ENCODE peak calls at places on chromosomes 6 and 20, in four cellular contexts. Q is HCT116, C is endothelial cell of umbilical vein, U is transverse colon. S is an unnamed sample. For H3K27me3, the result is how much of the 10 kb centered on the place peaks cover.

GRCh38 chr6:167778497-167779122 is 48.1 kb upstream of the AFDN start:
- DNase-seq in Q (no peak), C (no peak), U (peak), S (no peak)

GRCh38 chr6:7534192-7534591 is 7.3 kb upstream of the DSP start:
- DNase-seq in Q (no peak), C (no peak), U (no peak), S (no peak)

GRCh38 chr20:48951646-48952045 is 30.1 kb downstream of the ARFGEF2 start:
- DNase-seq in Q (no peak), C (no peak), U (no peak), S (no peak)

GRCh38 chr6:23308166-23308565 is 738.8 kb downstream of the HDGFL1 start:
- DNase-seq in Q (no peak), C (no peak), U (no peak), S (no peak)

GRCh38 chr6:5107332-5107731 is 22.2 kb downstream of the PPP1R3G start:
- DNase-seq in Q (no peak), C (no peak), U (no peak), S (no peak)

GRCh38 chr6:85669735-85670194 is 27.1 kb upstream of the SYNCRIP start:
- DNase-seq in Q (no peak), C (peak), U (no peak), S (no peak)

GRCh38 chr6:164929155-164929977 is 380.0 kb downstream of the C6orf118 start:
- DNase-seq in Q (no peak), C (no peak), U (no peak), S (no peak)

GRCh38 chr20:35146299-35146921 is 726 bp downstream of the EDEM2 start:
- DNase-seq in Q (no peak), C (peak), U (no peak), S (peak)

GRCh38 chr6:38522322-38522721 is 117.4 kb downstream of the BTBD9 start:
- DNase-seq in Q (no peak), C (no peak), U (no peak), S (no peak)

GRCh38 chr6:2848851-2849250 is 7.2 kb upstream of the SERPINB1 start:
- DNase-seq in Q (no peak), C (no peak), U (peak), S (peak)

GRCh38 chr6:116887168-116887567 is 10.1 kb downstream of the RFX6 start:
- DNase-seq in Q (no peak), C (no peak), U (no peak), S (no peak)

GRCh38 chr6:83221886-83222479 is 28.8 kb downstream of the RWDD2A start:
- DNase-seq in Q (peak), C (peak), U (no peak), S (no peak)

GRCh38 chr6:138600726-138601125 is 101.4 kb upstream of the NHSL1 start:
- DNase-seq in Q (no peak), C (no peak), U (no peak), S (no peak)

GRCh38 chr6:170131351-170131750 is 159.5 kb downstream of the DLL1 start:
- DNase-seq in Q (no peak), C (no peak), U (no peak), S (peak)

GRCh38 chr6:617485-618100 is 39.3 kb downstream of the HUS1B start:
- DNase-seq in Q (no peak), C (no peak), U (no peak), S (no peak)

GRCh38 chr6:87241304-87241703 is 81.1 kb upstream of the SMIM8 start:
- DNase-seq in Q (no peak), C (no peak), U (no peak), S (no peak)

GRCh38 chr6:39698789-39699188 is 26.4 kb downstream of the KIF6 start:
- DNase-seq in Q (no peak), C (no peak), U (no peak), S (no peak)

GRCh38 chr6:17904491-17905120 is 82.8 kb downstream of the KIF13A start:
- DNase-seq in Q (no peak), C (no peak), U (no peak), S (no peak)

GRCh38 chr6:157224957-157225574 is 98.3 kb downstream of the TMEM242 start:
- DNase-seq in Q (no peak), C (no peak), U (no peak), S (peak)

GRCh38 chr6:89952361-89952680 is 58.1 kb downstream of the GJA10 start:
- DNase-seq in Q (no peak), C (no peak), U (no peak), S (no peak)

GRCh38 chr6:45073771-45074170 is 254.4 kb upstream of the RUNX2 start:
- DNase-seq in Q (no peak), C (no peak), U (no peak), S (no peak)

GRCh38 chr6:152271681-152272464 is 365.3 kb downstream of the SYNE1 start:
- DNase-seq in Q (no peak), C (no peak), U (peak), S (no peak)

GRCh38 chr6:93820465-93821082 is 401.2 kb upstream of the EPHA7 start:
- DNase-seq in Q (no peak), C (no peak), U (no peak), S (no peak)

GRCh38 chr6:34015576-34015975 is 130.3 kb downstream of the GRM4 start:
- DNase-seq in Q (no peak), C (no peak), U (no peak), S (no peak)

GRCh38 chr6:108952776-108953486 is 104.7 kb downstream of the ARMC2 start:
- DNase-seq in Q (no peak), C (no peak), U (no peak), S (peak)

GRCh38 chr6:15479761-15480160 is 183.1 kb downstream of the DTNBP1 start:
- DNase-seq in Q (no peak), C (peak), U (no peak), S (no peak)

GRCh38 chr6:4518506-4518905 is 257.7 kb upstream of the CDYL start:
- DNase-seq in Q (no peak), C (no peak), U (no peak), S (no peak)

GRCh38 chr6:160221423-160221822 is 37.2 kb downstream of the SLC22A2 start:
- DNase-seq in Q (no peak), C (no peak), U (no peak), S (no peak)

GRCh38 chr20:15342987-15343639 is 1005.7 kb upstream of the FLRT3 start:
- DNase-seq in Q (no peak), C (no peak), U (no peak), S (no peak)

GRCh38 chr20:11083841-11084240 is 410.0 kb upstream of the JAG1 start:
- DNase-seq in Q (no peak), C (no peak), U (no peak), S (no peak)

GRCh38 chr6:21935561-21936028 is 342.0 kb downstream of the SOX4 start:
- DNase-seq in Q (peak), C (no peak), U (peak), S (no peak)

GRCh38 chr6:79874531-79875132 is 72.7 kb downstream of the ELOVL4 start:
- DNase-seq in Q (no peak), C (no peak), U (no peak), S (no peak)

GRCh38 chr20:24289737-24290481 is 179.5 kb upstream of the SYNDIG1 start:
- DNase-seq in Q (no peak), C (no peak), U (no peak), S (no peak)

GRCh38 chr20:4814696-4815252 is 93.1 kb downstream of the PRND start:
- DNase-seq in Q (no peak), C (peak), U (peak), S (peak)

GRCh38 chr6:11236351-11236750 is 3.9 kb upstream of the NEDD9 start:
- DNase-seq in Q (no peak), C (peak), U (no peak), S (no peak)

GRCh38 chr6:104527311-104527710 is 332.4 kb downstream of the HACE1 start:
- DNase-seq in Q (no peak), C (no peak), U (no peak), S (no peak)

GRCh38 chr6:42787018-42787611 is 5.3 kb downstream of the BICRAL start:
- DNase-seq in Q (no peak), C (no peak), U (no peak), S (no peak)

GRCh38 chr6:56359201-56359899 is 112.0 kb upstream of the COL21A1 start:
- DNase-seq in Q (peak), C (peak), U (peak), S (no peak)

GRCh38 chr6:56357616-56358373 is 110.4 kb upstream of the COL21A1 start:
- DNase-seq in Q (no peak), C (no peak), U (no peak), S (no peak)

GRCh38 chr6:56363796-56364195 is 116.4 kb upstream of the COL21A1 start:
- DNase-seq in Q (no peak), C (peak), U (no peak), S (no peak)

GRCh38 chr6:56364482-56365313 is 117.3 kb upstream of the COL21A1 start:
- DNase-seq in Q (no peak), C (peak), U (no peak), S (no peak)

GRCh38 chr6:56361812-56362211 is 114.4 kb upstream of the COL21A1 start:
- DNase-seq in Q (no peak), C (peak), U (no peak), S (no peak)
- TF ChIP-seq POLR2AphosphoS5 in Q (no peak), C (peak), U (no peak), S (no peak)

GRCh38 chr20:46311039-46311650 is 2.8 kb upstream of the CDH22 start:
- DNase-seq in Q (no peak), C (no peak), U (no peak), S (no peak)
- H3K27me3 ChIP-seq in Q (under half), C (half or more), U (half or more), S (half or more)

GRCh38 chr20:58892932-58893224 is 40.4 kb downstream of the GNAS start:
- DNase-seq in Q (no peak), C (no peak), U (no peak), S (no peak)
- H3K27ac ChIP-seq in Q (peak), C (peak), U (peak), S (peak)

GRCh38 chr20:61295726-61296628 is 43.9 kb downstream of the CDH4 start:
- DNase-seq in Q (no peak), C (no peak), U (no peak), S (peak)
- TF ChIP-seq POLR2AphosphoS5 in Q (no peak), C (no peak), U (no peak), S (no peak)

GRCh38 chr20:31861346-31862156 is 8.8 kb downstream of the DUSP15 start:
- DNase-seq in Q (peak), C (peak), U (peak), S (peak)
- H3K27me3 ChIP-seq in Q (under half), C (under half), U (under half), S (under half)

GRCh38 chr6:47072667-47073066 is 30.5 kb upstream of the ADGRF1 start:
- DNase-seq in Q (no peak), C (no peak), U (no peak), S (no peak)
- H3K27ac ChIP-seq in Q (no peak), C (no peak), U (no peak), S (peak)

GRCh38 chr6:16806363-16806762 is 45.1 kb upstream of the ATXN1 start:
- DNase-seq in Q (no peak), C (no peak), U (no peak), S (no peak)
- TF ChIP-seq POLR2AphosphoS5 in Q (no peak), C (no peak), U (no peak), S (no peak)

GRCh38 chr20:44054849-44055248 is 132.1 kb downstream of the JPH2 start:
- DNase-seq in Q (no peak), C (no peak), U (no peak), S (no peak)
- H3K27me3 ChIP-seq in Q (under half), C (under half), U (under half), S (under half)

DNA sequence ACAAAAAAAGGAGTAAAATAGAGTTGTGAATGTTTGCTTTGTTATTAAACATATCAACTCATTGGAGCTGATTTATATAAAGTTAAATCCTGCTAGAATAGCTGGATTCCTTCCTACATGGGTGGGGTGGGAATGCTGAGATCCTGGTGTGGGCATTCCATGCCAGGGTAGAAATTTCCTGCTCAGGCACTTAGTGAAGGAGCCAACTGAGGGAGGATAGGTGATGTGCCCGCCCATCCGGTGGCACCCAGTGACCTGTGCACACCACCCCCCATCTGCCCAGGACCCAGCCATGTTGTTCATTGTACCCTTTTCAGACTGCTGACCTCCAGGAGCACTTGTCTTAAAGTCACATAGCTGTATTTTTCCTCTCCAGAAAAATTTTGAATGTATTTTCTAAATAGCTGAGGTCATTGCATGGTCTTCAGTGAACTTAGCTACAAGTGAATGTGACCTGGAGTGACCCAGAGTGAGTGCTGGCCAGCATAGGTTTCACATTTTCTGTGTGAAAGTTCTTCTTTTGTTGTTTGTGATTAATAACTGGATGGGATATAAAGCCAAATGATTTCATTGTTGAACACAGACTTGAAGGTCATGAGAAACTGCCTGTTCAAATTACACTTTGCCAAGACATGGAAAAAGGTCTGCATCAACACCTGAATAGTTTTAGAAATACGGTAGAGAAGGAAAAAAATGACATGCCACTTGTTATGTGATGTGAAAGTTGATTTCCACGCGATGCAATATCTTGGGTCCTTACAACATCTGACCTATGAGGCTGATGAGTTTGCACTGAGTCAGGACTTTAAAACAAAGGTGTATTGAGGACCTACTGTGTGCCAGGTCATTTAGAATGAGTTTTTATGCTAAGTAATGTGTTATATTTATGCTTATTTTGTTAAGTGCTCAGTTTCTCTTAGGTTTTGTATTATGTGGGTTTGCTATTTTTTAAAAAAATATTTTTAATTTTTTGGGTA is 77.2 kb downstream of the UTRN start:
- DNase-seq in Q (no peak), C (peak), U (no peak), S (peak)
- H3K27ac ChIP-seq in Q (peak), C (peak), U (no peak), S (peak)

GRCh38 chr20:50898475-50898874 is 32.8 kb downstream of the ADNP start:
- DNase-seq in Q (no peak), C (no peak), U (no peak), S (no peak)
- TF ChIP-seq POLR2AphosphoS5 in Q (no peak), C (no peak), U (no peak), S (no peak)

S was measured in upper lobe of left lung.